ENCODE peak calls at places on chromosome 12, in five cellular contexts. Z is activated CD4-positive, alpha-beta T cell treated with anti-CD3 and anti-CD28 coated beads for 1 hour; K is amniotic stem cell; X is upper lobe of right lung; F is tibial nerve. C is an unnamed sample.

GRCh38 chr12:100842156-100842555 is 47.6 kb downstream of the ANO4 start:
- DNase-seq in K (no peak), Z (no peak), F (no peak), X (no peak), C (no peak)

GRCh38 chr12:7679251-7680045 is 13.7 kb upstream of the APOBEC1 start:
- DNase-seq in Z (no peak), K (no peak), F (no peak), X (no peak), C (no peak)

GRCh38 chr12:106084048-106084671 is 54.6 kb downstream of the NUAK1 start:
- DNase-seq in X (no peak), F (no peak), K (no peak), Z (no peak), C (no peak)

GRCh38 chr12:128914908-128915563 is 61.8 kb downstream of the GLT1D1 start:
- DNase-seq in X (no peak), K (no peak), Z (no peak), F (no peak), C (no peak)

GRCh38 chr12:104569348-104570173 is 112.8 kb downstream of the CHST11 start:
- DNase-seq in F (peak), X (no peak), Z (no peak), K (no peak), C (peak)

GRCh38 chr12:1429980-1430379 is 164.4 kb downstream of the FBXL14 start:
- DNase-seq in K (no peak), Z (no peak), F (peak), X (no peak), C (no peak)

GRCh38 chr12:125399489-125399888 is 334.3 kb downstream of the AACS start:
- DNase-seq in X (no peak), Z (no peak), F (no peak), K (no peak), C (no peak)

GRCh38 chr12:68557011-68557715 is 53.5 kb upstream of the RAP1B start:
- DNase-seq in F (no peak), Z (no peak), X (no peak), K (peak), C (no peak)

GRCh38 chr12:41993283-41993682 is 151.4 kb downstream of the GXYLT1 start:
- DNase-seq in F (no peak), K (no peak), X (no peak), Z (no peak), C (no peak)

GRCh38 chr12:47741340-47741703 is 16.0 kb upstream of the ENDOU start:
- DNase-seq in Z (peak), X (peak), K (no peak), F (peak), C (peak)

GRCh38 chr12:26043139-26044006 is 81.5 kb downstream of the BHLHE41 start:
- DNase-seq in K (no peak), Z (no peak), X (no peak), F (no peak), C (no peak)

GRCh38 chr12:97921957-97922722 is 459.5 kb downstream of the RMST start:
- DNase-seq in Z (no peak), X (no peak), K (no peak), F (peak), C (no peak)

GRCh38 chr12:121358093-121358492 is 5.9 kb upstream of the ANAPC5 start:
- DNase-seq in X (no peak), F (no peak), K (no peak), Z (no peak), C (no peak)

GRCh38 chr12:3119192-3119744 is 42.1 kb downstream of the TSPAN9 start:
- DNase-seq in Z (no peak), K (no peak), F (no peak), X (no peak), C (no peak)

GRCh38 chr12:26281320-26281719 is 85.9 kb downstream of the SSPN start:
- DNase-seq in Z (no peak), K (no peak), F (no peak), X (no peak), C (no peak)

GRCh38 chr12:48119834-48120195 is 651 bp downstream of the PFKM start:
- DNase-seq in K (no peak), F (no peak), Z (no peak), X (no peak), C (no peak)

GRCh38 chr12:7716391-7716790 is 5.2 kb downstream of the DPPA3 start:
- DNase-seq in F (no peak), X (no peak), Z (no peak), K (no peak), C (no peak)

GRCh38 chr12:122423258-122424165 is 1.0 kb upstream of the CLIP1 start:
- DNase-seq in X (no peak), F (no peak), Z (no peak), K (no peak), C (no peak)

GRCh38 chr12:11685716-11686115 is 36.2 kb downstream of the ETV6 start:
- DNase-seq in K (no peak), F (no peak), X (no peak), Z (no peak), C (no peak)

GRCh38 chr12:54564768-54565167 is 15.4 kb downstream of the PDE1B start:
- DNase-seq in Z (no peak), K (no peak), F (no peak), X (no peak), C (no peak)

GRCh38 chr12:3005736-3006135 is 46.5 kb downstream of the TEAD4 start:
- DNase-seq in Z (no peak), X (no peak), K (peak), F (no peak), C (no peak)

GRCh38 chr12:106247731-106248176 is at the start of gene CKAP4:
- DNase-seq in X (peak), K (peak), Z (peak), F (peak), C (peak)

GRCh38 chr12:112843272-112843671 is 51.7 kb downstream of the RPH3A start:
- DNase-seq in X (no peak), Z (no peak), K (no peak), F (no peak), C (no peak)

GRCh38 chr12:124673881-124674617 is 106.6 kb upstream of the NCOR2 start:
- DNase-seq in F (no peak), X (no peak), K (no peak), Z (no peak), C (no peak)

GRCh38 chr12:106327256-106327852 is 24.8 kb downstream of the TCP11L2 start:
- DNase-seq in F (no peak), Z (no peak), K (no peak), X (no peak), C (no peak)

C was measured in CD4-positive, alpha-beta memory T cell.